ENCODE peak calls at places on chromosomes 7 and 10, in nine cellular contexts. Q is HFF-Myc; L is fibroblast of mammary gland; S is PC-9; N is HCT116; I is IMR-90; C is CD8-positive, alpha-beta T cell; P is GM12865; W is heart left ventricle. Z is an unnamed sample.

GRCh38 chr10:65348637-65349036 is 1577.2 kb upstream of the LRRTM3 start:
- DNase-seq in Q (no peak), L (no peak), S (no peak), N (no peak), I (no peak), C (no peak), P (no peak), W (no peak), Z (no peak)

GRCh38 chr7:27148031-27148775 is 629 bp upstream of the HOXA6 start:
- DNase-seq in Q (no peak), L (peak; percentile 68), S (no peak), N (no peak), I (no peak), C (no peak), P (no peak), W (peak; percentile 51), Z (peak; percentile 66)

GRCh38 chr7:77979219-77979618 is 180.6 kb downstream of the PHTF2 start:
- DNase-seq in Q (no peak), L (peak; percentile 13), S (no peak), N (no peak), I (peak; percentile 73), C (no peak), P (no peak), W (no peak), Z (no peak)

GRCh38 chr10:30464675-30465074 is 30.7 kb downstream of the MAP3K8 start:
- DNase-seq in Q (no peak), L (no peak), S (no peak), N (no peak), I (no peak), C (no peak), P (no peak), W (no peak), Z (no peak)

GRCh38 chr7:100674441-100675407 is 1.2 kb downstream of the GNB2 start:
- DNase-seq in Q (no peak), L (no peak), S (no peak), N (no peak), I (no peak), C (peak; percentile 36), P (no peak), W (peak; percentile 75), Z (peak; percentile 25)

GRCh38 chr7:32204361-32205018 is 134.3 kb upstream of the PDE1C start:
- DNase-seq in Q (peak; percentile 47), L (peak; percentile 75), S (peak; percentile 58), N (peak; percentile 65), I (peak; percentile 77), C (no peak), P (peak; percentile 64), W (peak; percentile 72), Z (peak; percentile 84)

GRCh38 chr7:30246392-30246791 is 38.0 kb upstream of the ZNRF2 start:
- DNase-seq in Q (no peak), L (no peak), S (no peak), N (no peak), I (no peak), C (no peak), P (no peak), W (no peak), Z (no peak)

GRCh38 chr7:45177801-45178200 is 20.2 kb downstream of the RAMP3 start:
- DNase-seq in Q (no peak), L (no peak), S (no peak), N (no peak), I (no peak), C (no peak), P (no peak), W (no peak), Z (no peak)

GRCh38 chr7:100266576-100267354 is 40.7 kb upstream of the SPDYE3 start:
- DNase-seq in Q (no peak), L (no peak), S (no peak), N (no peak), I (no peak), C (no peak), P (no peak), W (no peak), Z (no peak)

GRCh38 chr7:76254781-76255180 is 47.7 kb upstream of the HSPB1 start:
- DNase-seq in Q (no peak), L (no peak), S (no peak), N (no peak), I (no peak), C (no peak), P (no peak), W (no peak), Z (no peak)

GRCh38 chr7:105261689-105262088 is 127.0 kb downstream of the SRPK2 start:
- DNase-seq in Q (no peak), L (peak; percentile 56), S (peak; percentile 56), N (no peak), I (peak; percentile 35), C (no peak), P (no peak), W (no peak), Z (no peak)

GRCh38 chr10:132849546-132850031 is 63.6 kb upstream of the NKX6-2 start:
- DNase-seq in Q (no peak), L (no peak), S (no peak), N (no peak), I (no peak), C (peak; percentile 2), P (no peak), W (no peak), Z (no peak)

GRCh38 chr7:18590744-18591340 is 95.3 kb downstream of the HDAC9 start:
- DNase-seq in Q (peak; percentile 63), L (peak; percentile 77), S (peak; percentile 53), N (peak; percentile 27), I (peak; percentile 67), C (no peak), P (peak; percentile 35), W (no peak), Z (peak; percentile 69)

GRCh38 chr7:159145544-159145891 is 851 bp upstream of the VIPR2 start:
- DNase-seq in Q (no peak), L (no peak), S (no peak), N (no peak), I (no peak), C (no peak), P (no peak), W (no peak), Z (no peak)

GRCh38 chr10:25028711-25029110 is 12.3 kb downstream of the THNSL1 start:
- DNase-seq in Q (no peak), L (peak; percentile 12), S (no peak), N (no peak), I (peak; percentile 32), C (no peak), P (no peak), W (no peak), Z (no peak)

GRCh38 chr10:25024528-25024927 is 8.1 kb downstream of the THNSL1 start:
- DNase-seq in Q (no peak), L (peak; percentile 37), S (no peak), N (no peak), I (no peak), C (no peak), P (no peak), W (no peak), Z (no peak)

GRCh38 chr10:25029519-25029918 is 13.1 kb downstream of the THNSL1 start:
- DNase-seq in Q (no peak), L (no peak), S (no peak), N (no peak), I (no peak), C (no peak), P (no peak), W (no peak), Z (no peak)

GRCh38 chr10:25023278-25023677 is 6.9 kb downstream of the THNSL1 start:
- DNase-seq in Q (no peak), L (no peak), S (no peak), N (no peak), I (no peak), C (no peak), P (no peak), W (no peak), Z (peak; percentile 73)

GRCh38 chr10:25026463-25026862 is 10.1 kb downstream of the THNSL1 start:
- DNase-seq in Q (no peak), L (peak; percentile 31), S (no peak), N (no peak), I (peak; percentile 10), C (no peak), P (no peak), W (no peak), Z (peak; percentile 25)
- TF ChIP-seq CTCF in Q (no peak), L (no peak), S (peak; percentile 48), N (peak; percentile 48), I (no peak), C (no peak), P (no peak), W (peak; percentile 6), Z (no peak)

GRCh38 chr7:74286131-74286530 is 3.1 kb upstream of the CLIP2 start:
- DNase-seq in Q (no peak), L (no peak), S (no peak), N (no peak), I (no peak), C (no peak), P (no peak), W (no peak), Z (no peak)

GRCh38 chr7:74287303-74288033 is 1.7 kb upstream of the CLIP2 start:
- DNase-seq in Q (no peak), L (no peak), S (peak; percentile 75), N (no peak), I (no peak), C (no peak), P (no peak), W (no peak), Z (no peak)

GRCh38 chr7:74289018-74289659 is at the start of gene CLIP2:
- DNase-seq in Q (no peak), L (peak; percentile 76), S (no peak), N (peak; percentile 54), I (peak; percentile 77), C (peak; percentile 78), P (peak; percentile 88), W (peak; percentile 91), Z (peak; percentile 79)

GRCh38 chr7:74289660-74290589 is 718 bp downstream of the CLIP2 start:
- DNase-seq in Q (no peak), L (no peak), S (no peak), N (no peak), I (no peak), C (peak; percentile 55), P (peak; percentile 44), W (no peak), Z (no peak)

GRCh38 chr7:74288034-74288881 is 949 bp upstream of the CLIP2 start:
- DNase-seq in Q (no peak), L (peak; percentile 50), S (no peak), N (no peak), I (no peak), C (no peak), P (peak; percentile 42), W (no peak), Z (peak; percentile 13)
- H3K4me3 ChIP-seq in Q (peak overlapping the region; percentile 46), L (peak overlapping the region; percentile 55), S (peak overlapping the region; percentile 56), N (peak overlapping the region; percentile 55), I (no peak overlapping the region), C (peak overlapping the region; percentile 75), P (peak overlapping the region; percentile 98), W (peak overlapping the region; percentile 98), Z (no peak overlapping the region)

GRCh38 chr10:75314570-75314969 is 78.8 kb upstream of the COMTD1 start:
- DNase-seq in Q (no peak), L (no peak), S (no peak), N (no peak), I (no peak), C (no peak), P (no peak), W (no peak), Z (no peak)

GRCh38 chr10:75319274-75319673 is 82.3 kb downstream of the ZNF503 start:
- DNase-seq in Q (no peak), L (no peak), S (no peak), N (no peak), I (no peak), C (no peak), P (no peak), W (no peak), Z (no peak)
- TF ChIP-seq CTCF in Q (no peak), L (no peak), S (no peak), N (no peak), I (no peak), C (no peak), P (no peak), W (no peak), Z (no peak)

GRCh38 chr7:65004575-65004974 is 1.9 kb downstream of the ERV3-1 start:
- DNase-seq in Q (no peak), L (no peak), S (no peak), N (no peak), I (no peak), C (no peak), P (no peak), W (no peak), Z (no peak)
- H3K4me3 ChIP-seq in Q (no peak overlapping the region), L (no peak overlapping the region), S (no peak overlapping the region), N (no peak overlapping the region), I (no peak overlapping the region), C (no peak overlapping the region), P (no peak overlapping the region), W (no peak overlapping the region), Z (no peak overlapping the region)